ENCODE peak calls at places on chromosomes 13 and 19, in seven cellular contexts. O is anterior cingulate cortex, R is progenitor cell of endocrine pancreas, J is NCI-H345, I is stomach, L is astrocyte of the hippocampus, A is neural crest cell. K is an unnamed sample.

GRCh38 chr19:31666126-31666525 is 316.9 kb upstream of the TSHZ3 start:
- DNase-seq in O (no peak), R (no peak), J (no peak), I (no peak), L (peak; percentile 4), A (no peak), K (no peak)

GRCh38 chr19:38303517-38304351 is at the start of gene C19orf33:
- DNase-seq in O (no peak), R (no peak), J (no peak), I (peak; percentile 88), L (peak; percentile 57), A (no peak), K (no peak)

GRCh38 chr13:35771898-35772297 is 295.4 kb upstream of the MAB21L1 start:
- DNase-seq in O (no peak), R (no peak), J (no peak), I (no peak), L (peak; percentile 89), A (no peak), K (no peak)

GRCh38 chr13:98450495-98451167 is 126.3 kb downstream of the STK24 start:
- DNase-seq in O (peak; percentile 48), R (no peak), J (no peak), I (no peak), L (peak; percentile 46), A (peak; percentile 28), K (no peak)

GRCh38 chr19:33888665-33889064 is 92.0 kb downstream of the KCTD15 start:
- DNase-seq in O (no peak), R (no peak), J (no peak), I (no peak), L (no peak), A (no peak), K (no peak)

GRCh38 chr19:47284324-47284899 is 9.7 kb downstream of the INAFM1 start:
- DNase-seq in O (no peak), R (peak; percentile 31), J (peak; percentile 55), I (no peak), L (peak; percentile 78), A (peak; percentile 79), K (no peak)

GRCh38 chr19:27744926-27745844 is 1467.8 kb downstream of the UQCRFS1 start:
- DNase-seq in O (no peak), R (no peak), J (no peak), I (peak; percentile 2), L (peak; percentile 89), A (no peak), K (no peak)

GRCh38 chr13:48126944-48127814 is 32.3 kb upstream of the MED4 start:
- DNase-seq in O (peak; percentile 29), R (no peak), J (peak; percentile 55), I (peak; percentile 29), L (peak; percentile 75), A (no peak), K (no peak)

GRCh38 chr13:25783480-25784081 is 268.2 kb downstream of the SHISA2 start:
- DNase-seq in O (no peak), R (no peak), J (no peak), I (no peak), L (no peak), A (no peak), K (no peak)

GRCh38 chr19:1131718-1132552 is 28.1 kb downstream of the GPX4 start:
- DNase-seq in O (peak; percentile 21), R (no peak), J (no peak), I (peak; percentile 92), L (peak; percentile 93), A (peak; percentile 42), K (peak; percentile 99)

GRCh38 chr13:114089341-114089740 is 43.1 kb downstream of the RASA3 start:
- DNase-seq in O (no peak), R (no peak), J (no peak), I (no peak), L (no peak), A (no peak), K (no peak)

GRCh38 chr13:29568731-29569130 is 26.8 kb downstream of the SLC7A1 start:
- DNase-seq in O (no peak), R (no peak), J (no peak), I (no peak), L (no peak), A (no peak), K (no peak)

GRCh38 chr13:27979765-27980279 is 8.7 kb downstream of the URAD start:
- DNase-seq in O (no peak), R (no peak), J (no peak), I (no peak), L (no peak), A (no peak), K (no peak)

GRCh38 chr13:26721251-26721939 is 39.2 kb downstream of the GPR12 start:
- DNase-seq in O (no peak), R (no peak), J (no peak), I (peak; percentile 30), L (peak; percentile 18), A (no peak), K (peak; percentile 86)

GRCh38 chr13:51479199-51479523 is 26.3 kb upstream of the INTS6 start:
- DNase-seq in O (no peak), R (no peak), J (no peak), I (no peak), L (peak; percentile 39), A (no peak), K (no peak)

GRCh38 chr19:15374105-15374651 is 5.4 kb downstream of the AKAP8 start:
- DNase-seq in O (peak; percentile 6), R (no peak), J (no peak), I (no peak), L (no peak), A (no peak), K (peak; percentile 70)

GRCh38 chr19:42989851-42990250 is 36.4 kb downstream of the PSG11 start:
- DNase-seq in O (no peak), R (no peak), J (peak; percentile 66), I (no peak), L (peak; percentile 56), A (no peak), K (no peak)

GRCh38 chr13:32791545-32792172 is 205.4 kb downstream of the PDS5B start:
- DNase-seq in O (no peak), R (no peak), J (no peak), I (no peak), L (no peak), A (no peak), K (no peak)

GRCh38 chr13:48731957-48732569 is 78.3 kb downstream of the CYSLTR2 start:
- DNase-seq in O (no peak), R (peak; percentile 23), J (no peak), I (peak; percentile 50), L (no peak), A (peak; percentile 56), K (peak; percentile 87)

GRCh38 chr19:35901055-35901644 is 810 bp upstream of the NFKBID start:
- DNase-seq in O (no peak), R (no peak), J (no peak), I (no peak), L (peak; percentile 62), A (no peak), K (peak; percentile 81)

GRCh38 chr13:35599385-35599784 is 122.9 kb upstream of the MAB21L1 start:
- DNase-seq in O (no peak), R (no peak), J (no peak), I (no peak), L (no peak), A (no peak), K (no peak)

GRCh38 chr13:29676535-29676934 is 81.0 kb upstream of the SLC7A1 start:
- DNase-seq in O (no peak), R (no peak), J (no peak), I (no peak), L (peak; percentile 54), A (no peak), K (no peak)

GRCh38 chr13:109211616-109212015 is 574.8 kb downstream of the IRS2 start:
- DNase-seq in O (no peak), R (no peak), J (no peak), I (no peak), L (peak; percentile 78), A (peak; percentile 46), K (no peak)

GRCh38 chr13:27644302-27644701 is 22.6 kb downstream of the POLR1D start:
- DNase-seq in O (no peak), R (no peak), J (no peak), I (no peak), L (peak; percentile 89), A (no peak), K (no peak)

GRCh38 chr19:17553256-17553655 is 2.2 kb upstream of the COLGALT1 start:
- DNase-seq in O (peak; percentile 8), R (no peak), J (no peak), I (no peak), L (peak; percentile 72), A (no peak), K (no peak)

GRCh38 chr19:15035795-15036311 is 13.4 kb upstream of the CASP14 start:
- DNase-seq in O (no peak), R (no peak), J (no peak), I (no peak), L (no peak), A (no peak), K (no peak)

GRCh38 chr13:41231786-41232185 is 31.6 kb downstream of the MTRF1 start:
- DNase-seq in O (no peak), R (no peak), J (peak; percentile 58), I (peak; percentile 83), L (peak; percentile 26), A (no peak), K (no peak)

GRCh38 chr19:10964903-10965302 is 4.1 kb downstream of the SMARCA4 start:
- DNase-seq in O (no peak), R (no peak), J (no peak), I (no peak), L (no peak), A (no peak), K (no peak)

GRCh38 chr19:42477933-42478332 is 35.2 kb upstream of the CXCL17 start:
- DNase-seq in O (no peak), R (no peak), J (no peak), I (no peak), L (no peak), A (no peak), K (no peak)

GRCh38 chr13:79155883-79156282 is 250.2 kb downstream of the RBM26 start:
- DNase-seq in O (no peak), R (no peak), J (no peak), I (no peak), L (no peak), A (no peak), K (no peak)

GRCh38 chr13:100666124-100666523 is 8.5 kb downstream of the TMTC4 start:
- DNase-seq in O (no peak), R (no peak), J (peak; percentile 77), I (no peak), L (peak; percentile 33), A (no peak), K (no peak)

GRCh38 chr13:113152894-113153809 is 5.3 kb upstream of the PROZ start:
- DNase-seq in O (no peak), R (peak; percentile 38), J (peak; percentile 47), I (peak; percentile 49), L (peak; percentile 38), A (peak; percentile 36), K (peak; percentile 92)

GRCh38 chr19:43651758-43652545 is 12.3 kb upstream of the CADM4 start:
- DNase-seq in O (peak; percentile 16), R (peak; percentile 46), J (peak; percentile 8), I (peak; percentile 66), L (peak; percentile 78), A (peak; percentile 67), K (no peak)

GRCh38 chr13:40480915-40481525 is 185.4 kb downstream of the FOXO1 start:
- DNase-seq in O (no peak), R (no peak), J (no peak), I (no peak), L (no peak), A (no peak), K (no peak)

GRCh38 chr13:35549481-35549880 is 73.0 kb upstream of the MAB21L1 start:
- DNase-seq in O (no peak), R (no peak), J (no peak), I (no peak), L (peak; percentile 64), A (no peak), K (no peak)

GRCh38 chr19:29623726-29624488 is 17.8 kb downstream of the POP4 start:
- DNase-seq in O (no peak), R (no peak), J (no peak), I (no peak), L (no peak), A (no peak), K (peak; percentile 79)

K was measured in spleen.